ENCODE peak calls at places on chromosome 3, in six cellular contexts. X is neural progenitor cell, H is IMR-90, P is HCT116, W is A549, U is heart left ventricle. Y is an unnamed sample.

GRCh38 chr3:2303567-2303966 is 204.9 kb downstream of the CNTN4 start:
- DNase-seq in U (no peak), H (no peak), X (peak; percentile 78), W (no peak), P (no peak), Y (no peak)

GRCh38 chr3:111159391-111159790 is 87.8 kb downstream of the NECTIN3 start:
- DNase-seq in P (no peak), U (no peak), H (peak; percentile 28), W (no peak), X (no peak), Y (no peak)

GRCh38 chr3:169952045-169952444 is 14.6 kb upstream of the SEC62 start:
- DNase-seq in W (no peak), X (no peak), H (no peak), P (no peak), U (no peak), Y (no peak)

GRCh38 chr3:184384342-184384741 is 4.5 kb downstream of the CHRD start:
- DNase-seq in U (no peak), W (no peak), H (no peak), X (no peak), P (no peak), Y (no peak)

GRCh38 chr3:20324664-20325478 is 138.9 kb upstream of the SGO1 start:
- DNase-seq in W (no peak), X (no peak), U (no peak), P (no peak), H (no peak), Y (no peak)

GRCh38 chr3:174863488-174863887 is 4.4 kb downstream of the NAALADL2 start:
- DNase-seq in X (no peak), P (peak; percentile 39), H (peak; percentile 37), U (no peak), W (no peak), Y (no peak)

GRCh38 chr3:172223870-172224269 is 184.5 kb downstream of the FNDC3B start:
- DNase-seq in X (no peak), U (no peak), W (no peak), H (peak; percentile 24), P (no peak), Y (no peak)

GRCh38 chr3:114878119-114878839 is 268.8 kb downstream of the ZBTB20 start:
- DNase-seq in W (peak; percentile 12), P (peak; percentile 62), H (peak; percentile 81), X (no peak), U (no peak), Y (no peak)

GRCh38 chr3:151404316-151404715 is 19.8 kb upstream of the P2RY12 start:
- DNase-seq in H (peak; percentile 72), W (no peak), X (no peak), U (no peak), P (no peak), Y (no peak)

GRCh38 chr3:177521305-177521704 is 324.0 kb upstream of the TBL1XR1 start:
- DNase-seq in X (peak; percentile 21), W (no peak), U (no peak), H (no peak), P (no peak), Y (no peak)

GRCh38 chr3:177522051-177522450 is 324.8 kb upstream of the TBL1XR1 start:
- DNase-seq in P (no peak), H (no peak), U (no peak), X (no peak), W (no peak), Y (no peak)

GRCh38 chr3:177524742-177525141 is 327.5 kb upstream of the TBL1XR1 start:
- DNase-seq in P (no peak), X (no peak), H (no peak), W (no peak), U (no peak), Y (no peak)

GRCh38 chr3:177523991-177524438 is 326.7 kb upstream of the TBL1XR1 start:
- DNase-seq in U (no peak), P (no peak), W (peak; percentile 54), H (peak; percentile 74), X (no peak), Y (peak; percentile 4)

GRCh38 chr3:177523072-177523675 is 325.9 kb upstream of the TBL1XR1 start:
- DNase-seq in P (no peak), H (no peak), W (no peak), U (no peak), X (no peak), Y (no peak)
- H3K4me1 ChIP-seq in P (peaks cover 4% of the 10 kb centered on the region), H (peaks cover 5% of the 10 kb centered on the region), W (peaks cover 23% of the 10 kb centered on the region), U (no peaks in the 10 kb centered on the region), X (no peaks in the 10 kb centered on the region), Y (no peaks in the 10 kb centered on the region)

GRCh38 chr3:31968391-31968926 is 12.6 kb downstream of the OSBPL10 start:
- DNase-seq in H (peak; percentile 77), W (peak; percentile 47), P (no peak), U (no peak), X (no peak), Y (no peak)
- H3K4me1 ChIP-seq in H (peaks cover 8% of the 10 kb centered on the region), W (peaks cover 49% of the 10 kb centered on the region), P (peaks cover 44% of the 10 kb centered on the region), U (peaks cover 23% of the 10 kb centered on the region), X (peaks cover 23% of the 10 kb centered on the region), Y (peaks cover 56% of the 10 kb centered on the region)

DNA sequence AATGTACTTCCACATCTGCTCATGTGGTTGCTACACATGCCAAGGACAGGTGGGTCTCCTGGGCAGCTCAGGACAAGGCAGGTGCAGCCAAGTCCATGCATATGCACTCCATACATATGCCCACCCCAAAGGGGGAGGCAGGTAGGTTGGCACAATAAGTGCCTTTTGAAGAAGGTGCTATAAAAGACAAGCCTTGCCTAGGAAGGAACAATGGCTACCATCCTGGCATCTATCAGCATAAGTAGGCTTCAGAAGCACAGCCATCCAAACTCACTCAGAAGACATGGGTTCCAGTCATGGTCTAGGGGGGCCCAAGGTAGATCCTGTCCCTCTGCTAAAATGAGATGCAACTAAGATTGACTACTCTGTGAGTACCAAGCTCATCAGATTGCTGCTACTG is 34.6 kb downstream of the NBEAL2 start:
- DNase-seq in H (no peak), X (no peak), P (no peak), U (no peak), W (no peak), Y (no peak)
- H3K4me1 ChIP-seq in H (peaks cover 23% of the 10 kb centered on the region), X (peaks cover 3% of the 10 kb centered on the region), P (peaks cover 5% of the 10 kb centered on the region), U (peaks cover 8% of the 10 kb centered on the region), W (no peaks in the 10 kb centered on the region), Y (no peaks in the 10 kb centered on the region)

DNA sequence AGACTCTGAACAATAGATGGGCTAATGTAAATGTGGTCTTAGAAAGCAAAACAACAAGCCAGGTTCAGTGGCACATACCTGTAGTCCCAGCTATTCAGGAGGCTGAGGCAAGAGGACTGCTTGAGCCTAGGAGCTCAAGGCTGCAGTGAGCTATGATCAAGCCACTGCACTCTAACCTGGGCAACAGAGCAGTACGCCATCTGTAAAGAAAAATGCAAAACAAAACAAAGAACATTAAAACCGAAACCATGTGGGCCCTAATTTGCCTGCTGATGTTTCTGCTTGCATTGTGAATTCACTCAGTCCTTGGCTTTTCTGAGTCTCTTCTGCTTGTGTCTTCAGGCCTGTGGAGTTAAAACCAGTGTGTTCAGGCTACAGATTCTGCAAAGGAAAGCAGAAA is 56.7 kb downstream of the CCNL1 start:
- DNase-seq in H (no peak), P (no peak), U (no peak), X (no peak), W (no peak), Y (no peak)
- H3K4me1 ChIP-seq in H (peaks cover 28% of the 10 kb centered on the region), P (peaks cover 11% of the 10 kb centered on the region), U (peaks cover 34% of the 10 kb centered on the region), X (peaks cover 11% of the 10 kb centered on the region), W (peaks cover 9% of the 10 kb centered on the region), Y (no peaks in the 10 kb centered on the region)

DNA sequence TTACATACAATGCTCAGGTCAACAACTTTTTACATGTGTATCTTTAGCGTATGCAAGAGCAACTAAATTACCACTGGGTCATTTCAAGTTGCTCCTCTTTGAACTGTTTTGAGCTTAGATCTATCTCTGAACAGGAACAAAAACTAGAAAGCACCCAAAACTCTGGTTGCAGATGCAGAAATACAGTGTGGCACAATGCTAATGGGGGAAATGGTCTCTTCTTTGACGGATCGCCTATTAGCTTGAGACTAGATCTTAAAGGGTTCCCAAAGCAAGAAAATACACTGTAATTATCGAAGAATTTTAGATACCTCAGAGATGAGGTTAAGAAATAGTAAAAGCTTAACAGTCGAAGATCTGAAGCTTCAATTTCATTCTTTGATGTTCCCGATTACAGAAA is 864 bp downstream of the PPP1R2 start:
- DNase-seq in P (no peak), H (no peak), X (no peak), U (no peak), W (no peak), Y (no peak)
- H3K4me1 ChIP-seq in P (peaks cover 34% of the 10 kb centered on the region), H (peaks cover 4% of the 10 kb centered on the region), X (peaks cover 12% of the 10 kb centered on the region), U (peaks cover 79% of the 10 kb centered on the region), W (peaks cover 29% of the 10 kb centered on the region), Y (peaks cover 28% of the 10 kb centered on the region)

DNA sequence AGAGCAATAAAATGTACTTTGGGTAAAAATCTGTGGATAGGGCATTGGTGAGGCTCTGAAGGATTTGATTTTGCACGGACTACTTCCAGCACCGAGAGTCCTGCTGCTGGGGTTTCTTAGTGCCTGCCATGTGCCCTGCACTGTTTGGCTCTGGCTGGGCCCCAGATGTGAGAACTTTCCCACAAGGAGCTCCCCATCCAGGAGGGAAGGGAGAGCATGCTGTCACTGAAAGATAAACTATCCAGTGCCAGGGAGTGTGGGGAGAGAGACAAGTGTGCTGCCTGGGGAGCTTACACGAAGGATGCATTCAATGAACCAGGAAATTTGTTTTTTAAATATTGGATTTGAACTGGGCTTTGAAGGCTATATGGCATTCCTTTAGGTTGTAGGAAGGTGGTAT is 30.2 kb downstream of the LPP start:
- DNase-seq in H (no peak), U (no peak), X (no peak), P (no peak), W (no peak), Y (no peak)
- H3K4me1 ChIP-seq in H (peaks cover 19% of the 10 kb centered on the region), U (peaks cover 80% of the 10 kb centered on the region), X (peaks cover 21% of the 10 kb centered on the region), P (peaks cover 5% of the 10 kb centered on the region), W (peaks cover 42% of the 10 kb centered on the region), Y (no peaks in the 10 kb centered on the region)

GRCh38 chr3:135989247-135989646 is 23.7 kb downstream of the PPP2R3A start:
- DNase-seq in H (peak; percentile 31), W (no peak), U (no peak), X (no peak), P (no peak), Y (no peak)

GRCh38 chr3:135992072-135992471 is 26.5 kb downstream of the PPP2R3A start:
- DNase-seq in X (no peak), U (no peak), W (no peak), H (peak; percentile 92), P (peak; percentile 40), Y (peak; percentile 50)

GRCh38 chr3:135990903-135991302 is 25.4 kb downstream of the PPP2R3A start:
- DNase-seq in U (no peak), X (no peak), W (no peak), P (no peak), H (no peak), Y (no peak)

GRCh38 chr3:135991621-135992020 is 26.1 kb downstream of the PPP2R3A start:
- DNase-seq in X (no peak), P (no peak), U (no peak), H (no peak), W (no peak), Y (no peak)

DNA sequence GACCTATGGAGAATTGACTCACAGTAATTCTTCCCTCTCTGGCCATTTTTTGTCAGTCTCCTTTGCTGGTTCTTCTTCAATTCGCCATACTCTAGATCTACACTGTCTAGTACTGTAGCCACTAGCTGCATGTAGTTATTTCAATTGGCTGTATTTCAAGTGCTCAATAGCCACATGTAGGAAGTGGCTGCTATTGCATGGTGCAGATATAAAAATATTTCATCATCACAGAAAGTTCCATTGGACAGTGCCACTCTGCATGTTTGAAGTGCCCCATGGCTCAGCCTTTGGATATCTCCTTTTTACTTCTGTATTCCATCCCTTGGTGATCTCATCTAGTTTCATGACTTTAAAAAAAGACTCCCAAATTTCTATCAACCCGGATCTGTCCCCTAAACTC is 22.1 kb downstream of the PPP2R3A start:
- DNase-seq in W (no peak), P (no peak), H (no peak), X (no peak), U (no peak), Y (no peak)
- H3K4me1 ChIP-seq in W (peaks cover 28% of the 10 kb centered on the region), P (peaks cover 22% of the 10 kb centered on the region), H (peaks cover 9% of the 10 kb centered on the region), X (no peaks in the 10 kb centered on the region), U (peaks cover 23% of the 10 kb centered on the region), Y (peaks cover 8% of the 10 kb centered on the region)

GRCh38 chr3:113214917-113215595 is 3.7 kb downstream of the BOC start:
- DNase-seq in P (no peak), W (no peak), X (no peak), U (no peak), H (peak; percentile 73), Y (no peak)
- H3K4me1 ChIP-seq in P (peaks cover 17% of the 10 kb centered on the region), W (peaks cover 7% of the 10 kb centered on the region), X (peaks cover 42% of the 10 kb centered on the region), U (no peaks in the 10 kb centered on the region), H (peaks cover 16% of the 10 kb centered on the region), Y (peaks cover 3% of the 10 kb centered on the region)